ENCODE peak calls at places on chromosome 1, in eight cellular contexts. U, C, R, H, Q, Y, L and A are unnamed samples.

GRCh38 chr1:43858324-43858723 is 75.3 kb upstream of the ARTN start:
- DNase-seq in C (no peak), Q (no peak), L (no peak), Y (peak; percentile 30), U (peak; percentile 86), H (no peak), R (peak; percentile 93), A (peak; percentile 27)

GRCh38 chr1:95041491-95042165 is 31.1 kb downstream of the ALG14 start:
- DNase-seq in Y (peak; percentile 69), L (peak; percentile 60), Q (peak; percentile 83), C (peak; percentile 49), R (peak; percentile 89), U (no peak), H (no peak), A (peak; percentile 74)

GRCh38 chr1:33181038-33181861 is 593 bp downstream of the TRIM62 start:
- DNase-seq in Y (peak; percentile 81), R (peak; percentile 74), L (peak; percentile 57), C (peak; percentile 52), Q (no peak), U (peak; percentile 83), H (peak; percentile 68), A (no peak)

GRCh38 chr1:48000883-48001282 is 3.7 kb upstream of the TRABD2B start:
- DNase-seq in Y (no peak), C (no peak), H (no peak), R (no peak), L (no peak), U (no peak), Q (no peak), A (no peak)

GRCh38 chr1:31425301-31426081 is 12.5 kb downstream of the SERINC2 start:
- DNase-seq in H (peak; percentile 54), Q (no peak), Y (no peak), R (no peak), C (no peak), U (no peak), L (no peak), A (no peak)

GRCh38 chr1:98046031-98046641 is 125.3 kb upstream of the DPYD start:
- DNase-seq in Q (peak; percentile 70), C (peak; percentile 71), U (no peak), R (peak; percentile 85), H (peak; percentile 56), Y (peak; percentile 52), L (no peak), A (no peak)

GRCh38 chr1:94535879-94536278 is 5.7 kb downstream of the F3 start:
- DNase-seq in Y (no peak), Q (no peak), L (no peak), H (no peak), C (no peak), U (no peak), R (no peak), A (no peak)

GRCh38 chr1:165954940-165955339 is 127.5 kb downstream of the UCK2 start:
- DNase-seq in R (peak; percentile 89), U (no peak), C (no peak), Q (no peak), L (no peak), Y (no peak), H (no peak), A (no peak)

GRCh38 chr1:216531308-216532239 is 108.3 kb upstream of the USH2A start:
- DNase-seq in L (no peak), R (peak; percentile 36), Y (no peak), U (no peak), C (peak; percentile 71), H (no peak), Q (no peak), A (no peak)

GRCh38 chr1:151841141-151841540 is 1.5 kb upstream of the C2CD4D start:
- DNase-seq in R (peak; percentile 61), U (no peak), L (no peak), C (no peak), Q (peak; percentile 66), Y (no peak), H (no peak), A (peak; percentile 39)

GRCh38 chr1:98360864-98361263 is 300.7 kb upstream of the SNX7 start:
- DNase-seq in C (no peak), H (no peak), R (no peak), Y (no peak), L (no peak), U (no peak), Q (no peak), A (no peak)

GRCh38 chr1:204337583-204337982 is 22.1 kb downstream of the PLEKHA6 start:
- DNase-seq in Q (no peak), H (no peak), R (peak; percentile 90), L (peak; percentile 50), C (no peak), U (no peak), Y (no peak), A (no peak)

GRCh38 chr1:37605806-37606474 is 10.2 kb upstream of the GNL2 start:
- DNase-seq in R (peak; percentile 70), Y (no peak), U (no peak), Q (no peak), H (no peak), C (no peak), L (peak; percentile 26), A (no peak)

GRCh38 chr1:31707711-31708110 is 3.9 kb upstream of the COL16A1 start:
- DNase-seq in R (peak; percentile 92), Y (no peak), U (no peak), Q (peak; percentile 68), L (no peak), C (no peak), H (no peak), A (no peak)

GRCh38 chr1:224524679-224525078 is 90.1 kb upstream of the WDR26 start:
- DNase-seq in H (no peak), Y (no peak), R (peak; percentile 77), C (no peak), U (no peak), L (no peak), Q (no peak), A (no peak)

GRCh38 chr1:153359241-153359640 is 1.6 kb downstream of the S100A9 start:
- DNase-seq in U (no peak), H (no peak), R (no peak), C (no peak), Q (no peak), L (no peak), Y (no peak), A (no peak)

GRCh38 chr1:22317231-22317919 is 134.3 kb upstream of the ZBTB40 start:
- DNase-seq in L (no peak), U (no peak), H (no peak), R (peak; percentile 16), Q (peak; percentile 26), C (peak; percentile 52), Y (peak; percentile 76), A (no peak)

GRCh38 chr1:39270368-39270767 is 65.9 kb downstream of the MACF1 start:
- DNase-seq in C (no peak), Q (no peak), R (no peak), U (no peak), H (no peak), L (no peak), Y (no peak), A (no peak)

GRCh38 chr1:66930823-66931174 is 6.0 kb downstream of the MIER1 start:
- DNase-seq in C (no peak), R (no peak), Q (no peak), L (no peak), H (no peak), U (no peak), Y (no peak), A (no peak)

GRCh38 chr1:66932291-66932690 is 7.5 kb downstream of the MIER1 start:
- DNase-seq in C (no peak), H (no peak), Y (no peak), L (no peak), Q (peak; percentile 40), U (no peak), R (no peak), A (no peak)

GRCh38 chr1:66929691-66929998 is 4.9 kb downstream of the MIER1 start:
- DNase-seq in Q (no peak), U (no peak), Y (no peak), H (no peak), C (no peak), L (no peak), R (no peak), A (no peak)

GRCh38 chr1:66929999-66930822 is 5.4 kb downstream of the MIER1 start:
- DNase-seq in Y (peak; percentile 95), U (peak; percentile 98), Q (peak; percentile 96), C (peak; percentile 92), R (peak; percentile 96), L (peak; percentile 97), H (peak; percentile 99), A (peak; percentile 86)

DNA sequence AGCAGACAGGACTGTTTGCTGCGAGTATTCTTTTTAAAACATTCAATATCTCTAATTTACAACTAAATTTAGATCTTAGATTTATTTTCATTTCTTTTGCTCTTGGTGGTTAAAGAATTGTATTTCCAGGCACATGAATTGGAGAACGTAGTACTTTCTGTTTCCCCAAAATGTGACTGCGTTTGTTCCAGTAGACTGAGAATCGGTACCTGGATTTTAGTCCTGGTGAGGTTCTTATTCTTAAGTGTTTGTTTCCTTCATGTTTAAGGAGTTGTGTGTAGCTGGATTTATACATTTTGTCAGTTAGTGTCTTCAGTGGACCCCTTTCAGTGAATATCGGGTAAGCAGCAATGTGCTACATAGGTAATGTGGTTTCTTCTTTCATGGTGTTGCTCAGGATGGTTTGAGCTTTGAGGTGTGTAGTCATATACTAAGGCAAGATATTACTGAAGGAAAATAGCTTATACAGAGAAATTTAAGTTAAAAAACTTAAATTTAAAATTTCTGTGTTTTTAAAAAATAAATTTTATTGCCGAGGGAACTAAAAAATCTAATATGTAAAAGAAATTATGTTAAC is 6.8 kb downstream of the MIER1 start:
- DNase-seq in Y (no peak), Q (peak; percentile 55), L (no peak), U (no peak), H (no peak), R (peak; percentile 27), C (no peak), A (no peak)
- H3K36me3 ChIP-seq in Y (peaks cover 21% of the 10 kb centered on the region), Q (no peaks in the 10 kb centered on the region), L (no peaks in the 10 kb centered on the region), U (no peaks in the 10 kb centered on the region), H (no peaks in the 10 kb centered on the region), R (no peaks in the 10 kb centered on the region), C (no peaks in the 10 kb centered on the region), A (no peaks in the 10 kb centered on the region)

GRCh38 chr1:169127305-169127704 is 20.8 kb downstream of the ATP1B1 start:
- DNase-seq in Q (no peak), L (no peak), C (no peak), Y (no peak), U (no peak), R (peak; percentile 19), H (no peak), A (no peak)
- H3K36me3 ChIP-seq in Q (no peaks in the 10 kb centered on the region), L (no peaks in the 10 kb centered on the region), C (peaks cover 85% of the 10 kb centered on the region), Y (peaks cover 60% of the 10 kb centered on the region), U (peaks cover 3% of the 10 kb centered on the region), R (peaks cover 6% of the 10 kb centered on the region), H (peaks cover 47% of the 10 kb centered on the region), A (peaks cover 34% of the 10 kb centered on the region)

DNA sequence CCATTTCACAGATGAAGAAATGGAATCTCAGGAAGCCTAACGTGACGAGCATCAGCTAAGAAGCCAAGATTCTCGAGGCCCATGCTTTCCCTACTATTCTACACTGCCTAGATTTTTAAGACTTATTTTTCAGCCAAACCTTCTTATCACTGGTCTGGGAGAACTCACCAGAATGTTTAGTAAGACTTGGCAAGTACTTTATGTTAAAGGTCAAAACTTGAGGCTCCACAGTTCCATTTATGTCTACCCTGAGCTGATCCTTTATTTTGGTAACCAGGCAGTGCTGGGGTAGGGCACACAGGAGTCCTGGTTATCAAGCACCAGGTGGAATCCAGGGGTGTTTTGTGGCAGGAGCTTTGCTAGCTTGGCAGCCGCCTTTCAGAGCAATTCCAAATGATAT is 16.8 kb downstream of the PLXNA2 start:
- DNase-seq in Q (no peak), U (peak; percentile 65), Y (no peak), C (no peak), L (no peak), H (no peak), R (no peak), A (no peak)
- H3K36me3 ChIP-seq in Q (peaks cover 12% of the 10 kb centered on the region), U (no peaks in the 10 kb centered on the region), Y (peaks cover 12% of the 10 kb centered on the region), C (peaks cover 7% of the 10 kb centered on the region), L (no peaks in the 10 kb centered on the region), H (no peaks in the 10 kb centered on the region), R (no peaks in the 10 kb centered on the region), A (no peaks in the 10 kb centered on the region)

GRCh38 chr1:17043676-17044075 is 10.2 kb downstream of the SDHB start:
- DNase-seq in Y (no peak), R (no peak), L (no peak), Q (no peak), H (no peak), C (no peak), U (no peak), A (no peak)
- H3K36me3 ChIP-seq in Y (peaks cover 53% of the 10 kb centered on the region), R (peaks cover 37% of the 10 kb centered on the region), L (no peaks in the 10 kb centered on the region), Q (peaks cover 6% of the 10 kb centered on the region), H (peaks cover 37% of the 10 kb centered on the region), C (peaks cover 8% of the 10 kb centered on the region), U (peaks cover 45% of the 10 kb centered on the region), A (peaks cover 11% of the 10 kb centered on the region)